ENCODE peak calls at places on chromosomes 3 and 15, in nine cellular contexts. V, R, L, D, G, M, T, F and K are unnamed samples. For H3K4me1, the result is how much of the 10 kb centered on the place peaks cover.

GRCh38 chr3:192636517-192637444 is 90.6 kb downstream of the FGF12 start:
- DNase-seq in V (no peak), F (no peak), D (no peak), M (no peak), L (no peak), G (no peak), T (peak), R (no peak), K (no peak)

GRCh38 chr15:39199076-39199475 is 381.8 kb upstream of the THBS1 start:
- DNase-seq in M (no peak), F (peak), V (no peak), G (no peak), D (no peak), T (no peak), L (no peak), R (no peak), K (no peak)

GRCh38 chr3:182259579-182259978 is 533.7 kb upstream of the ATP11B start:
- DNase-seq in M (peak), D (no peak), L (peak), G (peak), T (peak), R (no peak), F (peak), V (no peak), K (no peak)

GRCh38 chr15:40992241-40992741 is 39.0 kb downstream of the CHAC1 start:
- DNase-seq in L (peak), G (no peak), D (no peak), T (no peak), R (no peak), V (no peak), F (no peak), M (peak), K (no peak)

GRCh38 chr3:33467786-33468185 is 27.6 kb upstream of the UBP1 start:
- DNase-seq in G (no peak), V (no peak), T (no peak), R (no peak), L (peak), F (no peak), D (no peak), M (no peak), K (no peak)

GRCh38 chr15:41558400-41559238 is at the start of gene TYRO3:
- DNase-seq in D (no peak), M (peak), F (peak), L (peak), V (peak), G (peak), T (peak), R (peak), K (peak)

GRCh38 chr3:44208086-44208485 is 33.6 kb upstream of the TOPAZ1 start:
- DNase-seq in T (no peak), L (peak), D (no peak), R (no peak), V (no peak), F (no peak), G (no peak), M (no peak), K (peak)

GRCh38 chr3:179323197-179323901 is 518 bp downstream of the ZNF639 start:
- DNase-seq in G (peak), L (peak), F (peak), M (peak), R (peak), T (peak), D (no peak), V (peak), K (peak)

GRCh38 chr15:67253517-67254237 is 784 bp downstream of the AAGAB start:
- DNase-seq in G (no peak), T (no peak), V (peak), F (no peak), D (no peak), M (peak), R (no peak), L (peak), K (no peak)

GRCh38 chr3:195899701-195900425 is 8.5 kb downstream of the TNK2 start:
- DNase-seq in L (no peak), T (no peak), G (peak), F (no peak), M (no peak), V (no peak), R (no peak), D (no peak), K (no peak)

GRCh38 chr15:37099321-37100108 is 834 bp downstream of the MEIS2 start:
- DNase-seq in F (no peak), V (peak), L (peak), R (peak), M (peak), G (no peak), T (no peak), D (no peak), K (peak)

GRCh38 chr3:39449796-39450195 is 17.7 kb upstream of the MOBP start:
- DNase-seq in V (no peak), L (no peak), M (no peak), T (no peak), F (no peak), R (no peak), G (no peak), D (no peak), K (no peak)

GRCh38 chr3:150721285-150722130 is 17.8 kb upstream of the ERICH6 start:
- DNase-seq in M (peak), G (no peak), T (no peak), R (peak), F (no peak), V (peak), L (peak), D (no peak), K (no peak)

GRCh38 chr3:188262913-188263683 is 109.1 kb downstream of the LPP start:
- DNase-seq in F (no peak), G (no peak), R (no peak), L (peak), V (peak), T (no peak), M (peak), D (no peak), K (no peak)

DNA sequence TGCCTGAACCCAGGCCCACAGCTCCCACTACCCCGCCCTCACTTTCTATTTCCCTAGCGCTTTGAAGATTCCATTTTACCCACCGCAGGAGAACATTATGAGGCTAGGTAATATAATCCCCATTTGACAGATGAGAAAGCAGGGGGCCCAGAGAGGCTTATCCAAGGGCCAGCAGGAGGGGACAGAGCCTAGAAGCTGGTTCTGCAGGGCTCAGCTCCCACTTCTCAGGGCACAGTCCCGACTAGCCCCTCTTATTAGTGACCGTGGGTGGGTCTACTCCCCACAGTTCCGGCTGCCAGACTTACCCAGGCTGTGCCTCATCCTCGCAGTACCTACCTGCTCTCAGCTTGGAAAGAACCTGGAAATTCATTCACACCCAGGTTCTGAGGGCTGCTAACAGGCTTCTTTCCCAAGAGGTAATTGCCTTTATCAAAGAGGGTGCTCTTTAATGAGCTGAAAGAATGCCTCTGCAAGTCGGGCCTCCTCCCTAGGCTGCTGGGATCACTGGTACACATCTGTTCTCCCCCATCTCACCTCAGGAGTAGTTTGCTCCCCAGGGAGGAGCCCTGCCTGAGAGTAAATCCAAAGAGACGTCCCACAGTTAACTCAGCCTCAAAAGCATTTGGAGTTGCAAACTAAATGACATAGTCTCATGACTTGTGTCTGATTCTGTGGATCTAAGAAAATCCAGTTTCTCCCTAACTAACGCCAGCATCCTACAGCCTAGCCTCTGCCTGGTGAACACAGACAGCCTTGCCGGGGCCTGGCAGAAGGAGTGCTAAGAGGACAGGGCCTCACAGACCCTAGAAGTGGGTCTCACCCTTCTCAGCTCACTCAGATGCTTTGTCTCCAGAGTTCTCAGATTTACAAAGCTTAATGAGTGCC is 125.0 kb downstream of the CHSY1 start:
- DNase-seq in M (peak), F (no peak), R (no peak), G (peak), L (peak), D (no peak), V (peak), T (no peak), K (no peak)
- H3K4me3 ChIP-seq in M (peak), F (no peak), R (peak), G (no peak), L (no peak), D (no peak), V (peak), T (no peak), K (peak)

GRCh38 chr15:91975241-91975978 is 121.9 kb downstream of the SLCO3A1 start:
- DNase-seq in G (no peak), L (no peak), T (peak), R (peak), D (no peak), M (peak), V (no peak), F (no peak), K (no peak)

GRCh38 chr15:91968610-91969009 is 115.1 kb downstream of the SLCO3A1 start:
- DNase-seq in D (no peak), F (no peak), G (no peak), L (no peak), M (no peak), V (no peak), T (no peak), R (no peak), K (no peak)

GRCh38 chr15:91973481-91973880 is 120.0 kb downstream of the SLCO3A1 start:
- DNase-seq in M (no peak), R (no peak), V (no peak), F (no peak), D (no peak), G (no peak), T (no peak), L (no peak), K (no peak)

GRCh38 chr15:91970142-91970541 is 116.6 kb downstream of the SLCO3A1 start:
- DNase-seq in G (no peak), R (peak), V (no peak), D (no peak), F (no peak), M (peak), L (peak), T (peak), K (no peak)

DNA sequence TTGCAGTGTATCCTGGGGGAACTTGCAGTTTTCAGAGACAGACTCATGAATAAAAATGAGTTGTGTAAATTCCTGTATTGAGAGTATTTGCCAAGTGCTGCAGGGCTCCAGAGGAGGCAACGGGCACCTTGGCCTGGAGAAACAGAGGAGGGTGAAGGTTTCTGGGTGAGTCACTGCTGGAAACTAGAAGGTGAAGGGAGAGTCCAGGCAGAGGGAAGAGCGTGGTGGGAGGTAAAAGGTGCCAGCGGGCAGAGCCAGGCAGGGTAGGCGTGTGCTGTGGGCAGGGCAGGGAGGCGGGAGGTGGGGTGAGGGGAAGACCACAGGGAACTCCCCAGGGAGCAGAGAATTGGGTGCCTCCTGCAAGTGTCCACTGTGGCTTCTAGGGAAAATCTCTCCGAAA is 120.8 kb downstream of the SLCO3A1 start:
- DNase-seq in G (no peak), T (no peak), R (no peak), F (no peak), L (no peak), M (no peak), D (no peak), V (peak), K (no peak)
- H3K4me1 ChIP-seq in G (under half), T (half or more), R (under half), F (under half), L (under half), M (under half), D (under half), V (under half), K (under half)

GRCh38 chr3:120741320-120741719 is 996 bp downstream of the RABL3 start:
- DNase-seq in V (peak), M (no peak), F (no peak), L (no peak), G (no peak), D (no peak), T (no peak), R (peak), K (no peak)
- H3K27ac ChIP-seq in V (no peak), M (no peak), F (no peak), L (no peak), G (no peak), D (no peak), T (no peak), R (peak), K (peak)

DNA sequence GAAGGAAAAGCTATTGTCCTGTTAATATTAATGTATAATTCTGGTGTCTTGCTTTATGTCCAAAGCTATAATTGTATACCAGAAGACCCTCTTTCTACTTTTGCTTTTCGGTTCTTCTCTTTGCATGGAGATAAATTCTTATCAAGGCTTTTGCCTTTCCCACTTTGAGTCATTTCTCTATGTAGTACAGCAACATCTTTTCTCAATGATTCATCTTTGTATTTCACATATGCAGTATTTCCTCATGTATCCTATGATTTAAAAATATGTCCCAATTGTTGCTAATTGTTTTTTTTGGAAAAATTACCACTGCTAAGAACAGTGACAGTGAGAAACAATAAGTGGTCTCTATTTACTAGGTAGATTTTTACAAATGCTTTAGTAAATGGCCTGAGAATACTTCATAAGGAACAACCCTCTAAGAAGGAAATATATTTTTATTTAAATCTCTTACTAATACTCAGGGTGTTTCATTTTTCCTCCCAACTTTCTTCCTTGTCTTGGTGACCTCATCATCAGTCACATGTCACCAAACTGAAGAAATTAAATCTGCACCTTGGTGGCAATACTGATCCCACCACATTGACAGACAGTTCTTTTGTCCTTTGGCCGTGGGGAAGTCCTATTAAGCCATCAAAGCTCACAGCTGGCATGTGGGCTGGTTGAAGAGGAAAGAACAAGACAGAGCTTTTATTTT is 290.6 kb downstream of the SATB1 start:
- DNase-seq in V (peak), T (no peak), L (peak), M (peak), F (no peak), D (no peak), R (no peak), G (no peak), K (no peak)
- H3K4me3 ChIP-seq in V (no peak), T (no peak), L (no peak), M (no peak), F (no peak), D (no peak), R (no peak), G (no peak), K (no peak)

DNA sequence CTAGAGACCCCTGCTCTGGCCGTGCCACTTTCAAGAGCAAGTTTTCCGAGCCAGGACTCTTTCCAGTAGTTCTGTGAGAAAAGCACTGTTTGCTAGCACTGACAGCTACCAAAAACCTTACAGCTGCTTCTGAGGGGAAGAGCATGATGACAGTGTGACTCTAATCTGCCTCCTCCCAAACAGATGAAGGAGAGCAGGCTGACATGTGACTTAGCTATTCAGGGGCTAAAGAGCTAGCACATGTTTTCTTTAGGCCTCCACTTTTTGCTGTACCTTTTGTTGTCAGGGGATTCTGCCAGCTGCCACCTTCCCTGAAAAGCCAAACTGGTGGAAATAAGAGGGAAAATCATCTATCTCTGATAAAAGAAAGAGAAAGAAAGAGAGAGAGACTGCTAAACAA is 17.3 kb downstream of the POPDC2 start:
- DNase-seq in T (no peak), M (peak), F (no peak), L (peak), V (peak), G (no peak), R (no peak), D (no peak), K (peak)
- H3K4me1 ChIP-seq in T (half or more), M (under half), F (under half), L (under half), V (under half), G (under half), R (under half), D (under half), K (under half)

DNA sequence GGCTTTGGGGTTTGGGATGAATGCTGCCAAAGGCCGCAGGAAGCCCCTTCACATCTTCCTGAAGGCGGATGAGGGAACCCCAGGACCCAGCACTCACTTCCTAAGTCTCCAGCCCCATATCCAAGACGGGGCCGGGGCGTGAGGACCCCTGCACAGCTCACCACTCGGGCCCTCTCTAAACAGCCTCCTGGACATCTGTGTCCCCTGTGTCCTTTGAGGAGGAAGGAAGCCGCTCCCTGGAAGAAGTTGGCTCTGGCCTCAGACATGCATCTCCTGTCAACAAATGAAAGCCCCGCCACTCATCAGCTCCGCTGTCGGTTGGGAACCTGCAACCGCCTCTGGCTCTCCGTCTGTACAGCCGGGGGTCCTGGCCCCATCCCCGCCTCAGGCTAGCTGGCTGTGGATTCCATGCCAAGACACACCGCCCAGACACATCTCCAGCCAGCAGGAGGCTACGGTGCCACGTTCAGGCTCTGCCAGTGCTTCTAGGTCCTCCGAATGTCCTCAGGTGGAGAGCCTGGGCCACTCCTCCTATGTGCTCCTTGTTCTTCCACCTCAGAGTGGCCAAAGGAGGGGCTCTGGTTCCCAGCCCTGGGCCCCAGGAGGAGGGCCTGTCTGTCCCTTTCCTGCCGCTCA is 140.0 kb upstream of the MEF2A start:
- DNase-seq in G (peak), R (no peak), M (no peak), V (no peak), D (no peak), T (peak), F (no peak), L (no peak), K (no peak)
- H3K27ac ChIP-seq in G (peak), R (no peak), M (peak), V (peak), D (peak), T (peak), F (peak), L (no peak), K (peak)